ENCODE peak calls at places on chromosomes 4 and X, in four cellular contexts. E, R, Y and L are unnamed samples.

GRCh38 chr4:1565598-1566295 is 118.4 kb downstream of the FAM53A start:
- DNase-seq in R (no peak), Y (no peak), E (no peak), L (no peak)

GRCh38 chrX:119516157-119516702 is 48.0 kb downstream of the SLC25A5 start:
- DNase-seq in Y (peak), R (peak), E (peak), L (peak)

GRCh38 chr4:8394125-8394524 is 46.4 kb downstream of the ACOX3 start:
- DNase-seq in R (no peak), Y (no peak), E (peak), L (no peak)

GRCh38 chr4:165692082-165692481 is 181.0 kb upstream of the TLL1 start:
- DNase-seq in E (no peak), Y (no peak), R (peak), L (no peak)

GRCh38 chr4:174255790-174256189 is 27.7 kb downstream of the FBXO8 start:
- DNase-seq in E (peak), R (peak), Y (no peak), L (peak)

GRCh38 chr4:73501664-73502265 is 20.2 kb downstream of the AFM start:
- DNase-seq in R (no peak), E (no peak), Y (no peak), L (no peak)

GRCh38 chrX:151004085-151004484 is 20.9 kb downstream of the HMGB3 start:
- DNase-seq in R (peak), E (no peak), Y (peak), L (peak)

GRCh38 chr4:139910106-139910505 is 243.9 kb downstream of the MAML3 start:
- DNase-seq in Y (no peak), E (no peak), R (no peak), L (no peak)

GRCh38 chr4:2689114-2689513 is 67.0 kb downstream of the TNIP2 start:
- DNase-seq in E (no peak), R (no peak), Y (no peak), L (no peak)

GRCh38 chr4:48189731-48190130 is 55.7 kb upstream of the TXK start:
- DNase-seq in E (no peak), Y (no peak), R (no peak), L (no peak)

GRCh38 chr4:129972257-129972656 is 876.3 kb downstream of the C4orf33 start:
- DNase-seq in Y (no peak), R (no peak), E (no peak), L (no peak)

GRCh38 chrX:104419211-104419610 is 146.8 kb upstream of the IL1RAPL2 start:
- DNase-seq in R (peak), Y (no peak), E (peak), L (no peak)

GRCh38 chrX:39816871-39817731 is 280.7 kb downstream of the BCOR start:
- DNase-seq in Y (no peak), E (no peak), R (peak), L (peak)

GRCh38 chr4:100008048-100008447 is 58.0 kb upstream of the H2AZ1 start:
- DNase-seq in E (peak), R (peak), Y (no peak), L (no peak)

GRCh38 chr4:52126946-52127345 is 75.8 kb downstream of the SPATA18 start:
- DNase-seq in R (peak), Y (no peak), E (no peak), L (no peak)

GRCh38 chrX:71111141-71111843 is at the start of gene IL2RG:
- DNase-seq in E (no peak), R (no peak), Y (no peak), L (peak)

GRCh38 chr4:97911236-97911906 is 231.9 kb downstream of the STPG2 start:
- DNase-seq in R (no peak), E (no peak), Y (no peak), L (no peak)

GRCh38 chr4:150090836-150091235 is 12.6 kb downstream of the DCLK2 start:
- DNase-seq in Y (no peak), R (no peak), E (peak), L (no peak)

GRCh38 chr4:52107336-52107735 is 56.2 kb downstream of the SPATA18 start:
- DNase-seq in E (peak), Y (no peak), R (no peak), L (no peak)

GRCh38 chr4:186839122-186840037 is 115.7 kb upstream of the FAT1 start:
- DNase-seq in E (peak), R (peak), Y (no peak), L (peak)

GRCh38 chr4:64205376-64205775 is 203.9 kb downstream of the TECRL start:
- DNase-seq in E (no peak), Y (no peak), R (no peak), L (no peak)

GRCh38 chrX:132488819-132489255 is at the start of gene MBNL3:
- DNase-seq in R (peak), Y (peak), E (peak), L (peak)

GRCh38 chr4:19774690-19775256 is 476.9 kb upstream of the SLIT2 start:
- DNase-seq in R (peak), E (peak), Y (no peak), L (no peak)